ENCODE peak calls at places on chromosomes 1 and 21, in eight cellular contexts. C, J, Z, L, W, K, Q and N are unnamed samples.

GRCh38 chr1:171590022-171590421 is 32.0 kb upstream of the MYOCOS start:
- DNase-seq in C (no peak), J (no peak), Z (no peak), L (no peak), W (no peak), K (no peak), Q (no peak), N (peak)

GRCh38 chr1:60133848-60134247 is 60.3 kb upstream of the C1orf87 start:
- DNase-seq in C (no peak), J (no peak), Z (no peak), L (no peak), W (no peak), K (no peak), Q (peak), N (peak)

GRCh38 chr1:226675720-226676357 is 63.2 kb downstream of the ITPKB start:
- DNase-seq in C (no peak), J (no peak), Z (no peak), L (no peak), W (no peak), K (no peak), Q (no peak), N (no peak)

GRCh38 chr21:25298512-25299491 is 308.5 kb downstream of the MRPL39 start:
- DNase-seq in C (no peak), J (no peak), Z (peak), L (no peak), W (no peak), K (no peak), Q (no peak), N (no peak)

GRCh38 chr1:52603680-52604501 is 1.7 kb downstream of the GPX7 start:
- DNase-seq in C (no peak), J (no peak), Z (no peak), L (no peak), W (no peak), K (no peak), Q (peak), N (no peak)

GRCh38 chr1:218377143-218377660 is 32.1 kb downstream of the TGFB2 start:
- DNase-seq in C (no peak), J (no peak), Z (peak), L (no peak), W (no peak), K (no peak), Q (peak), N (peak)

GRCh38 chr1:246398126-246398813 is 108.8 kb downstream of the SMYD3 start:
- DNase-seq in C (no peak), J (no peak), Z (no peak), L (peak), W (peak), K (no peak), Q (no peak), N (no peak)

GRCh38 chr1:3070654-3071506 is 1.9 kb downstream of the PRDM16 start:
- DNase-seq in C (peak), J (no peak), Z (no peak), L (peak), W (peak), K (peak), Q (no peak), N (no peak)

GRCh38 chr1:184627012-184627351 is 127.7 kb downstream of the EDEM3 start:
- DNase-seq in C (no peak), J (no peak), Z (no peak), L (no peak), W (no peak), K (no peak), Q (no peak), N (no peak)

GRCh38 chr1:66916320-66916719 is 8.3 kb downstream of the DNAI4 start:
- DNase-seq in C (no peak), J (no peak), Z (no peak), L (no peak), W (no peak), K (no peak), Q (peak), N (peak)

GRCh38 chr1:1083181-1084027 is 9.3 kb upstream of the RNF223 start:
- DNase-seq in C (peak), J (peak), Z (no peak), L (peak), W (no peak), K (peak), Q (no peak), N (no peak)

GRCh38 chr1:230509281-230509977 is 83.3 kb upstream of the PGBD5 start:
- DNase-seq in C (no peak), J (no peak), Z (peak), L (no peak), W (peak), K (no peak), Q (peak), N (peak)

GRCh38 chr1:45922813-45923212 is 119.4 kb downstream of the MAST2 start:
- DNase-seq in C (peak), J (no peak), Z (no peak), L (no peak), W (no peak), K (no peak), Q (no peak), N (no peak)

GRCh38 chr1:26412180-26412840 is 1.7 kb downstream of the LIN28A start:
- DNase-seq in C (no peak), J (no peak), Z (no peak), L (no peak), W (no peak), K (peak), Q (no peak), N (no peak)

GRCh38 chr1:241336335-241336734 is 20.7 kb downstream of the RGS7 start:
- DNase-seq in C (no peak), J (no peak), Z (no peak), L (no peak), W (no peak), K (no peak), Q (peak), N (peak)

GRCh38 chr1:64650411-64650810 is 94.5 kb upstream of the RAVER2 start:
- DNase-seq in C (no peak), J (no peak), Z (no peak), L (no peak), W (no peak), K (no peak), Q (peak), N (peak)

GRCh38 chr1:230272557-230272956 is 153.6 kb downstream of the PGBD5 start:
- DNase-seq in C (no peak), J (peak), Z (no peak), L (peak), W (no peak), K (no peak), Q (no peak), N (no peak)

GRCh38 chr1:222926566-222926965 is 111.7 kb downstream of the DISP1 start:
- DNase-seq in C (no peak), J (no peak), Z (no peak), L (no peak), W (no peak), K (no peak), Q (peak), N (peak)

GRCh38 chr1:16321176-16321867 is 31.0 kb downstream of the FBXO42 start:
- DNase-seq in C (no peak), J (no peak), Z (peak), L (no peak), W (no peak), K (no peak), Q (peak), N (no peak)

GRCh38 chr1:205812271-205812877 is 624 bp downstream of the SLC41A1 start:
- DNase-seq in C (no peak), J (no peak), Z (no peak), L (peak), W (no peak), K (no peak), Q (no peak), N (peak)

GRCh38 chr1:170576980-170577379 is 45.0 kb downstream of the GORAB start:
- DNase-seq in C (no peak), J (no peak), Z (no peak), L (no peak), W (no peak), K (no peak), Q (no peak), N (no peak)

GRCh38 chr1:25724201-25724600 is 75.8 kb upstream of the SELENON start:
- DNase-seq in C (no peak), J (no peak), Z (no peak), L (no peak), W (no peak), K (no peak), Q (no peak), N (no peak)

GRCh38 chr1:228377664-228378452 is 28.8 kb downstream of the TRIM11 start:
- DNase-seq in C (peak), J (no peak), Z (no peak), L (no peak), W (peak), K (peak), Q (no peak), N (no peak)

GRCh38 chr1:32142446-32143301 is 34.8 kb downstream of the KPNA6 start:
- DNase-seq in C (peak), J (peak), Z (no peak), L (no peak), W (peak), K (no peak), Q (peak), N (peak)

GRCh38 chr1:194394676-194395075 is 1208.3 kb upstream of the B3GALT2 start:
- DNase-seq in C (no peak), J (no peak), Z (no peak), L (no peak), W (no peak), K (no peak), Q (no peak), N (no peak)

GRCh38 chr1:209038316-209038715 is 545.2 kb upstream of the CAMK1G start:
- DNase-seq in C (no peak), J (no peak), Z (no peak), L (no peak), W (no peak), K (no peak), Q (no peak), N (no peak)

GRCh38 chr1:200900877-200901276 is 6.2 kb downstream of the INAVA start:
- DNase-seq in C (no peak), J (no peak), Z (no peak), L (no peak), W (no peak), K (no peak), Q (no peak), N (no peak)

GRCh38 chr1:241156231-241156965 is 200.6 kb downstream of the RGS7 start:
- DNase-seq in C (no peak), J (no peak), Z (no peak), L (no peak), W (no peak), K (no peak), Q (peak), N (peak)

GRCh38 chr21:37737996-37738395 is 178.3 kb downstream of the KCNJ6 start:
- DNase-seq in C (no peak), J (no peak), Z (no peak), L (no peak), W (no peak), K (no peak), Q (no peak), N (no peak)

GRCh38 chr1:197776348-197777082 is 1.2 kb upstream of the DENND1B start:
- DNase-seq in C (no peak), J (no peak), Z (peak), L (no peak), W (no peak), K (no peak), Q (peak), N (peak)

GRCh38 chr1:181092883-181093282 is 4.4 kb downstream of the IER5 start:
- DNase-seq in C (no peak), J (no peak), Z (no peak), L (no peak), W (no peak), K (no peak), Q (no peak), N (no peak)

GRCh38 chr1:45493116-45493697 is 2.2 kb upstream of the TESK2 start:
- DNase-seq in C (no peak), J (no peak), Z (peak), L (no peak), W (no peak), K (no peak), Q (peak), N (peak)

GRCh38 chr21:37916795-37917142 is 512 bp upstream of the KCNJ6 start:
- DNase-seq in C (no peak), J (no peak), Z (no peak), L (no peak), W (no peak), K (no peak), Q (no peak), N (peak)

GRCh38 chr1:97745912-97746311 is 174.9 kb downstream of the DPYD start:
- DNase-seq in C (no peak), J (no peak), Z (no peak), L (no peak), W (no peak), K (no peak), Q (peak), N (peak)

GRCh38 chr1:55050283-55050682 is 10.9 kb downstream of the PCSK9 start:
- DNase-seq in C (no peak), J (no peak), Z (no peak), L (peak), W (no peak), K (no peak), Q (peak), N (peak)

GRCh38 chr1:53366901-53367502 is 39.1 kb upstream of the LRP8 start:
- DNase-seq in C (no peak), J (peak), Z (no peak), L (peak), W (no peak), K (peak), Q (no peak), N (no peak)

GRCh38 chr1:85707990-85708825 is at the start of gene ZNHIT6:
- DNase-seq in C (peak), J (peak), Z (peak), L (peak), W (peak), K (peak), Q (peak), N (peak)

GRCh38 chr21:41678016-41678935 is 88.6 kb downstream of the RIPK4 start:
- DNase-seq in C (peak), J (peak), Z (no peak), L (no peak), W (no peak), K (peak), Q (no peak), N (no peak)
- H3K4me3 ChIP-seq in C (no peak), J (peak), Z (no peak), L (no peak), W (no peak), K (peak), Q (no peak), N (no peak)

GRCh38 chr1:62317021-62317768 is 2.0 kb downstream of the KANK4 start:
- DNase-seq in C (no peak), J (no peak), Z (no peak), L (no peak), W (no peak), K (no peak), Q (no peak), N (no peak)

GRCh38 chr1:62321438-62321837 is 2.2 kb upstream of the KANK4 start:
- DNase-seq in C (no peak), J (no peak), Z (no peak), L (no peak), W (no peak), K (no peak), Q (peak), N (peak)

GRCh38 chr1:62318756-62319544 is at the start of gene KANK4:
- DNase-seq in C (peak), J (no peak), Z (no peak), L (no peak), W (no peak), K (no peak), Q (no peak), N (no peak)

GRCh38 chr1:62315387-62315786 is 3.8 kb downstream of the KANK4 start:
- DNase-seq in C (no peak), J (no peak), Z (no peak), L (no peak), W (no peak), K (no peak), Q (no peak), N (no peak)

DNA sequence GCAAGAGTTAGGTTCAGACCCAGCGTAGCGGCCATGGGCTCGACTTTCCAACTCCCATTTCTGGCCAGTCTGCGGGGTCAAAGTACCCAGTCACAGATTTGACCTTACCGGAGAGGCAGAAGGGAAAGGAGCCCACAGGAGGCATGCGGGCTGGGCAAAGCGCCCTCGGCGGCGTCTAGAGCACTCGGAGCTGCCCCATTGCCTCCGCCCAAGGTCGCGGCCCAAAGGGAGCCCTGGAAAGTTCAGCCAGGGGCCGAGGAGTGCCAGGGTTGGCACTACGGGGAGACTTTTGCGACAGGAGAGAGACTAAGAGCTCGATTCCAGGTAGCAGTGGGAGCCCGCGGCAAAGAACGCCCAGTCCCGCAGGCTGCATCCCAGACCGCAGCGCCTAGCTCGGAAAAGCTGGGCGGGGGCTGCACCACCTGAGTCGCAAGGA is 896 bp downstream of the KANK4 start:
- DNase-seq in C (peak), J (no peak), Z (no peak), L (no peak), W (no peak), K (no peak), Q (no peak), N (no peak)
- H3K4me3 ChIP-seq in C (peak), J (peak), Z (no peak), L (peak), W (peak), K (peak), Q (no peak), N (no peak)

GRCh38 chr21:34986561-34987533 is 62.3 kb downstream of the RUNX1 start:
- DNase-seq in C (no peak), J (no peak), Z (peak), L (no peak), W (no peak), K (no peak), Q (peak), N (peak)

GRCh38 chr21:34987673-34988072 is 61.4 kb downstream of the RUNX1 start:
- DNase-seq in C (no peak), J (no peak), Z (no peak), L (no peak), W (no peak), K (no peak), Q (no peak), N (no peak)

GRCh38 chr21:34989337-34990151 is 59.6 kb downstream of the RUNX1 start:
- DNase-seq in C (no peak), J (no peak), Z (peak), L (no peak), W (no peak), K (no peak), Q (no peak), N (no peak)

GRCh38 chr21:34988625-34989024 is 60.5 kb downstream of the RUNX1 start:
- DNase-seq in C (no peak), J (no peak), Z (no peak), L (no peak), W (no peak), K (no peak), Q (no peak), N (no peak)

DNA sequence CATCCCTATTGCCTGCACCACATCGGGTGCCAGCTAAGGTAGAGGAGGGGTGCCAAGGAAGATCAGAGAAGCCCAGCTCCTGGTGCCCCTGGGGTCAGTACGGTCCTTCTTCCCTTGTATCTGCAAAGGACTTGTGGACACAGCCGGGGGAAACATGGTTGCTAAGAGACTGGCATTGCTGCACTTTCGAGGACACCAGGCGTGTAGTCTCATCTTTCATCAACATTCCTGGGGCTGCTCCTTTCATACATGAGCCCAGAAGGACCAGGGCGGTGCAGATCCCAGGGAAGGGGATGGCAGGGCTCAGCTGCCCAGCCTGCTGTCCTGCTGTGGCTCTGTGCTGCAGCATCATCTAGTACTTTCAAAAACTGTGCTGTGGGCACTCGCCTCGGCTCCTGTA is 61.0 kb downstream of the RUNX1 start:
- DNase-seq in C (no peak), J (no peak), Z (no peak), L (no peak), W (no peak), K (no peak), Q (peak), N (no peak)
- H3K4me3 ChIP-seq in C (no peak), J (no peak), Z (no peak), L (no peak), W (no peak), K (no peak), Q (no peak), N (no peak)

GRCh38 chr1:58887059-58887458 is 103.2 kb upstream of the JUN start:
- DNase-seq in C (no peak), J (no peak), Z (no peak), L (no peak), W (no peak), K (no peak), Q (peak), N (peak)
- H3K4me3 ChIP-seq in C (no peak), J (no peak), Z (no peak), L (no peak), W (no peak), K (no peak), Q (no peak), N (no peak)

GRCh38 chr1:8680628-8681316 is 136.7 kb downstream of the RERE start:
- DNase-seq in C (no peak), J (no peak), Z (no peak), L (no peak), W (no peak), K (no peak), Q (no peak), N (no peak)

GRCh38 chr1:8682573-8682972 is 134.9 kb downstream of the RERE start:
- DNase-seq in C (no peak), J (no peak), Z (no peak), L (no peak), W (no peak), K (no peak), Q (no peak), N (no peak)

GRCh38 chr1:8681911-8682310 is 135.5 kb downstream of the RERE start:
- DNase-seq in C (no peak), J (no peak), Z (no peak), L (no peak), W (no peak), K (no peak), Q (no peak), N (no peak)

GRCh38 chr1:8679929-8680504 is 137.4 kb downstream of the RERE start:
- DNase-seq in C (no peak), J (no peak), Z (no peak), L (no peak), W (no peak), K (no peak), Q (no peak), N (no peak)

DNA sequence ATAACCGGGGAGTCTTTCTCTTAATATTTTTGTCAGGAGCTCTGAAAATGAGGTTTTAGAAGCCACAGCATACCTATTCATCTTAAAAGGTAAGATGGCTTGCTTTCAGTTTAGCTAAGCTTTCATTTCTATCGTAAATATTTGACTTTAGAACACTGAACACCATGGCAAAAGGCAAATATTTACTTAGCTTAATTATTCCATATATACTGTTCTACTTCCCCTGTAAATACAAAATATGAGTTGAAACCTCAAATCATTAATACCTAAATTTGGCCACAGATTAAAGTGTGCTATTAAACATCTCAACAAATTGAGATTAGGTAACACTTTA is 136.2 kb downstream of the RERE start:
- DNase-seq in C (no peak), J (no peak), Z (no peak), L (no peak), W (no peak), K (no peak), Q (no peak), N (no peak)
- H3K4me3 ChIP-seq in C (peak), J (peak), Z (no peak), L (no peak), W (no peak), K (peak), Q (no peak), N (peak)

GRCh38 chr1:151513626-151514101 is 2.5 kb downstream of the CGN start:
- DNase-seq in C (no peak), J (peak), Z (no peak), L (no peak), W (no peak), K (peak), Q (no peak), N (no peak)
- H3K4me3 ChIP-seq in C (no peak), J (peak), Z (no peak), L (no peak), W (no peak), K (peak), Q (no peak), N (no peak)